ENCODE peak calls at places on chromosomes 3 and 15, in seven cellular contexts. C is AG04450, Y is AG10803, V is fibroblast of pulmonary artery, A is ovary, I is HL-60, N is tibial artery. Z is an unnamed sample.

GRCh38 chr3:136292500-136292899 is 42.4 kb downstream of the PCCB start:
- DNase-seq in N (no peak), C (no peak), I (no peak), Y (no peak), A (no peak), V (no peak), Z (no peak)

GRCh38 chr15:43974852-43975251 is 148.1 kb downstream of the WDR76 start:
- DNase-seq in V (no peak), C (no peak), Y (no peak), A (no peak), N (no peak), I (no peak), Z (no peak)

GRCh38 chr15:32030795-32031194 is 480 bp downstream of the CHRNA7 start:
- DNase-seq in N (no peak), V (no peak), I (no peak), A (no peak), C (no peak), Y (no peak), Z (no peak)

GRCh38 chr3:178859386-178859785 is 212.2 kb downstream of the ZMAT3 start:
- DNase-seq in N (no peak), A (no peak), C (no peak), I (no peak), V (no peak), Y (no peak), Z (no peak)

GRCh38 chr3:69326821-69327433 is 59.0 kb downstream of the FRMD4B start:
- DNase-seq in I (no peak), Y (no peak), V (no peak), A (no peak), N (no peak), C (no peak), Z (no peak)

GRCh38 chr15:62799919-62800318 is 242.6 kb upstream of the TPM1 start:
- DNase-seq in Y (no peak), A (peak), I (no peak), V (no peak), N (no peak), C (no peak), Z (no peak)

GRCh38 chr15:48641416-48641815 is 4.1 kb downstream of the FBN1 start:
- DNase-seq in I (no peak), C (no peak), N (no peak), V (peak), A (no peak), Y (no peak), Z (no peak)

GRCh38 chr3:36319683-36320082 is 60.6 kb upstream of the STAC start:
- DNase-seq in C (no peak), N (no peak), V (no peak), I (no peak), A (no peak), Y (no peak), Z (no peak)

GRCh38 chr3:66808891-66809578 is 189.1 kb upstream of the KBTBD8 start:
- DNase-seq in I (no peak), N (no peak), V (no peak), A (no peak), C (no peak), Y (no peak), Z (no peak)

GRCh38 chr15:39431371-39431770 is 149.5 kb upstream of the THBS1 start:
- DNase-seq in V (no peak), A (no peak), N (no peak), C (no peak), Y (peak), I (no peak), Z (no peak)

GRCh38 chr15:64559243-64559642 is 98.9 kb downstream of the ZNF609 start:
- DNase-seq in N (no peak), C (no peak), A (no peak), Y (no peak), V (no peak), I (no peak), Z (no peak)

GRCh38 chr3:184005981-184006507 is 11.6 kb downstream of the ABCC5 start:
- DNase-seq in I (no peak), V (peak), A (peak), Y (peak), C (no peak), N (peak), Z (no peak)

GRCh38 chr15:51736646-51737537 is 563 bp downstream of the LYSMD2 start:
- DNase-seq in N (peak), Y (no peak), I (no peak), A (peak), V (no peak), C (no peak), Z (no peak)

GRCh38 chr3:194281766-194282165 is 69.4 kb downstream of the CPN2 start:
- DNase-seq in A (no peak), C (no peak), V (no peak), N (peak), I (no peak), Y (no peak), Z (no peak)

GRCh38 chr3:189839576-189839975 is 208.4 kb downstream of the TP63 start:
- DNase-seq in V (peak), C (no peak), I (peak), N (no peak), A (no peak), Y (peak), Z (peak)

GRCh38 chr3:167109746-167110145 is 270.4 kb downstream of the ZBBX start:
- DNase-seq in N (no peak), A (no peak), Y (no peak), V (no peak), I (no peak), C (no peak), Z (no peak)

GRCh38 chr15:90402806-90403205 is 14.8 kb downstream of the IQGAP1 start:
- DNase-seq in A (no peak), C (no peak), N (no peak), Y (no peak), I (no peak), V (no peak), Z (no peak)

GRCh38 chr3:120095226-120096165 is 1.2 kb upstream of the GSK3B start:
- DNase-seq in N (peak), C (peak), A (peak), V (peak), I (peak), Y (peak), Z (peak)

GRCh38 chr15:83709813-83710212 is 55.9 kb downstream of the ADAMTSL3 start:
- DNase-seq in N (no peak), C (no peak), A (no peak), I (no peak), V (no peak), Y (no peak), Z (no peak)

GRCh38 chr15:98881526-98882517 is 125.8 kb downstream of the PGPEP1L start:
- DNase-seq in Y (peak), V (peak), N (no peak), I (peak), C (no peak), A (no peak), Z (peak)

GRCh38 chr15:87227846-87228245 is 1028.7 kb downstream of the NTRK3 start:
- DNase-seq in C (peak), A (no peak), Y (peak), V (peak), I (no peak), N (no peak), Z (no peak)

GRCh38 chr3:131091768-131092167 is 65.1 kb downstream of the NEK11 start:
- DNase-seq in C (no peak), A (no peak), N (no peak), Y (peak), V (no peak), I (no peak), Z (no peak)

GRCh38 chr15:101145362-101145761 is 106.5 kb downstream of the CHSY1 start:
- DNase-seq in N (no peak), C (no peak), I (no peak), Y (no peak), V (no peak), A (no peak), Z (no peak)

GRCh38 chr3:129389572-129389937 is 38.9 kb downstream of the EFCAB12 start:
- DNase-seq in I (no peak), Y (no peak), C (no peak), A (no peak), N (no peak), V (no peak), Z (no peak)

GRCh38 chr15:58332676-58333400 is 99.0 kb upstream of the LIPC start:
- DNase-seq in I (no peak), Y (peak), A (no peak), N (no peak), V (peak), C (peak), Z (peak)

GRCh38 chr15:45704329-45705249 is 69.8 kb downstream of the SQOR start:
- DNase-seq in C (no peak), N (no peak), I (no peak), A (no peak), Y (no peak), V (peak), Z (no peak)

GRCh38 chr3:113897373-113897777 is 50.4 kb upstream of the ZDHHC23 start:
- DNase-seq in Y (no peak), C (no peak), I (no peak), A (no peak), V (no peak), N (no peak), Z (no peak)

GRCh38 chr3:113894927-113895326 is 52.9 kb upstream of the ZDHHC23 start:
- DNase-seq in A (no peak), Y (no peak), I (no peak), N (no peak), V (no peak), C (no peak), Z (no peak)

GRCh38 chr3:113895964-113896363 is 51.8 kb upstream of the ZDHHC23 start:
- DNase-seq in I (no peak), V (no peak), A (no peak), Y (no peak), C (no peak), N (no peak), Z (no peak)

GRCh38 chr3:113898892-113899291 is 48.9 kb upstream of the ZDHHC23 start:
- DNase-seq in Y (peak), A (no peak), N (no peak), V (peak), C (no peak), I (peak), Z (peak)

DNA sequence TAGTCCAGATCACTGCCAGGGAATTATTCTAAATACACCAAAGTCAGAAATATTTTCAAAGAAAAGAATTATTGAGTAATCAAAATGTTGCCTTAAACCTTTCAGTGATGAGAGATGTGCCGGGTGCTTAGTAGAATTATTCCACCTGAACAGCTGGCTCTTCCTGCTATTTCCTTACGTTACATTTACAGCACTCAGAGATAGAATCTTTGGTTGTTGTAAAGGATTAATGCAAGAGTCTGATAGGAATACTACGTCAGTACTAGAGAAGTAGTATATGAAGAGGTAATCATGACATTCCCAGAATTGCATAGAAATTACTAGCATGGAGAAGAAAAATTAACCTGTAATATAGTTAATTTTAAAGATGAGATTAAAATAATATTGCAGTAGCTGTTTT is 50.9 kb upstream of the ZDHHC23 start:
- DNase-seq in Y (no peak), N (no peak), A (no peak), V (no peak), I (no peak), C (no peak), Z (no peak)
- H3K4me3 ChIP-seq in Y (no peak), N (no peak), A (no peak), V (no peak), I (no peak), C (no peak), Z (no peak)

DNA sequence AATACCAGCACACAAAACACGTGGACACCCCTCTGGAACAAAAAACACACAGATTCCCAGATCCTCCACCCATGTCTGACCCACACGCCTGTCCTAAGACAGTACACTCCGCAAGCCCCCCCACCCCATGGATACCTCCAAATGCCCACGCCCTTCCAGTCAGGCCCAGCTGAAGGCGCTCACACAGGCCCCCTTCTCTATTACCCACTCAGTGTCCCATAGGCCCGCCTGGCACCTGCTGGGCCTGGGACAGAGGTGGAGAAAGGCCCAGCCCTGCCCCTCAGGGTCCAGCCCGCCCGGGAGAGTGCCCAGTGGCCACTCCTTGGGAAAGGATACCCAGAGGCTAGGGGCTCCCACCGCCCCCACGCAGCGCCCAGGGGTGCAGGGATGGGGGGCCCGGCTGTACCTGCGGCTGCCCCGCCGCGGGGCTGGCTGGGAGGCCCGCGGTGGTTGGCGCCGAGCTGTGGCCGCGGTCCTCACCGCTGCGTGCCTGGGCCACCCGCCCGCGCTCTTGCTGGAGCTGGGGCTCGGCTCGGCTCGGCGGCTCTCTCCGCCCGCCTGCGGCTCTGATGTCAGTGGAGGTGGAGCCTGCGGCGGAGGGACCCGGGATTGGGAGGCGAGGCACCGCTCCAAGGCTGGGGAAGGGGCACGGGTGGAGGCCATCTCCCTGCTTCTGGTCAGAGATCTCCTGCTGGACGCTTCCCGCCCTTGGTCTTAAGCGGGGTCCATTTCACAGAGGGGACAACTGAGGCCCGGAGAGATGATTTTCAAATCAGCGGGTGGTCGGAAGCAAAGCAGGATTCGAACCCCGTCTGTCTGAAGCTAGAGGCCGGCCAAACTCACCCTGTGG is at the start of gene CAMK1:
- DNase-seq in C (no peak), A (peak), N (peak), I (no peak), V (peak), Y (peak), Z (peak)
- H3K4me3 ChIP-seq in C (peak), A (peak), N (peak), I (peak), V (peak), Y (peak), Z (peak)

DNA sequence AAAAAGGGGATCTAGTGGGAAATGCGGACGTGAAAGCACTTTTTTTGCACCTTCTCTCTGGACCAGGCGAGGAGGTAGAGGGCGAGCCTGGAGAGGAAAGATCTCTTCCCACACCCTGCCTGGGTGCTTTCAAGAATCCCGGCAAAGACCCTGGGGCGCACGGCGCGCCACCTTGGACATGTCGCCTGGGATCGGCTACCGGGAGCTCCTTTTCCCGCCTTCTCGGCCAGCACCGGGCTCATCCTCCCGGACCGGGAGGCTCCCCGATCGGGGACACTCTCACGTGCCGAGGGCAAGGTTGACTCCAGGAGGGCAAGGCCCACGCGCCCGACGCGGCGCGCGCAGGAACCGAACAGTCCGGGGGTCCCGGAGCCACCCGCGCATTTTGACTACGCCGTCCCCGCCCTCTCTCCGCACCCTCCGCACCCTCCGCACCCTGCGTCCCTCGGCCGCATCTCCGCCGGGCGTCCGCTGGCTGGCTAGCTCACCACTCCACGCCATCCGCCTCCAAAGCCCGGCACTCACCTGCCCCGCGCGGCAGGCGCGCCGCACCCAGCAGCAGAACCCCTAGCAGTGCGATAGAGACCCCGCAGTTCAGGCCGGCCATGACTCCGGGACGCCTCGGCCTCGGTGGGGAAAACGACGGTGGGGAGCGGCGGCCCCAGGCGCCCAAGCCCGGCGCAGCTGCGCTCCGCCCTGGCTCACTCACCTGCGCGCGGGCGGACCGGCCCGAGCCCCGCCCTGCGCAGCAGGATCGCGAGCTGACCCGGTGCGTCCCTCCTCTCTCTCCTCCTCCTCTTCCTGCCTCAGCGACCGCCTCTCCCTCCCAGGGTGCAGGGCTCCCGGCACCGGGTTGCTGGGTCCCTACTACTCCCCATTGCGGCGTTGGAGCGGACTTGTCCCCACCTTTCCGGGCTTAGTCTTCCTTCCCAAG is at the start of gene CDCP1:
- DNase-seq in I (no peak), A (no peak), V (no peak), N (no peak), Y (no peak), C (no peak), Z (no peak)
- H3K4me3 ChIP-seq in I (peak), A (peak), V (peak), N (peak), Y (peak), C (peak), Z (peak)

GRCh38 chr3:156207802-156208685 is 87.7 kb downstream of the KCNAB1 start:
- DNase-seq in V (no peak), I (no peak), Y (peak), N (no peak), A (no peak), C (peak), Z (peak)
- H3K4me3 ChIP-seq in V (no peak), I (no peak), Y (peak), N (no peak), A (no peak), C (no peak), Z (no peak)

DNA sequence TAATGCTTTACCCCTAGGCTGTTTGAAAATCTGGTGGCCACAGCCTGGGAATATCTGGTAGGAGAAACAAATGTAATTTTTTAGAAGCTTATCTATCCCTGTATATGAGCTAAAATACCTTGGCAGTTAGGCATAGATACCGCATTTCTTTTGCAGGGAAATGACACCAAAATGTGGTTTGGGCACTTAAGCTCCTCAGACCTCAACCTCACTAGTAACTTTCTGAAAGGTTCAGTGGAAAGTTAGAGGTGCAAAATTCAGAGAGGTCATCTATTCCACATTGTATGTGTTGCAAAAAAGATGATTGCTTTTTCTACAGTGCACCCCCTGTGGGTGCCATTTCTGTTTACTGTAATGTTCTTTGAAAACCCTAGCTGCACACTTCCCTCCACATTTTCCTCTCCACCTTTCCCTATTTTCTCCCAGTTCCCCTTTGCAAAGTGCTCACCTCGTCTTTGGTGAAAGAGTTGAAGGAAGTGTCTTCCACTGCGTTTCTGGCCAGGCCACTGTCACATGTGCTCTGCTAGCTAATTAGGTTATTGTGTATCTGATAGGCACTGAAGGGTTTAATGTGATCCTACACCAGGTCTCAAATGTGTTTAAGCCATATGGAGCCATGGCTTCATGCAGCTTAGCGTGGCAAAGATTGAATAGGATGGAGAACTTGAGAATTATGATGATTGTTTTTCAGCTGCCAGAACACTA is 1.3 kb downstream of the SACM1L start:
- DNase-seq in C (no peak), A (no peak), I (peak), N (no peak), Y (no peak), V (no peak), Z (no peak)
- H3K4me3 ChIP-seq in C (peak), A (peak), I (peak), N (peak), Y (peak), V (peak), Z (peak)

GRCh38 chr15:41932511-41932910 is 38.7 kb upstream of the SPTBN5 start:
- DNase-seq in V (no peak), I (no peak), A (peak), Y (no peak), C (no peak), N (peak), Z (no peak)

GRCh38 chr15:41932939-41933725 is 39.2 kb downstream of the EHD4 start:
- DNase-seq in A (no peak), N (peak), C (no peak), V (no peak), Y (no peak), I (no peak), Z (no peak)

GRCh38 chr15:41932101-41932500 is 38.2 kb upstream of the SPTBN5 start:
- DNase-seq in V (no peak), N (peak), I (no peak), Y (no peak), A (peak), C (no peak), Z (no peak)

GRCh38 chr15:41934843-41935242 is 37.5 kb downstream of the EHD4 start:
- DNase-seq in Y (no peak), C (no peak), I (no peak), N (peak), A (no peak), V (no peak), Z (no peak)

DNA sequence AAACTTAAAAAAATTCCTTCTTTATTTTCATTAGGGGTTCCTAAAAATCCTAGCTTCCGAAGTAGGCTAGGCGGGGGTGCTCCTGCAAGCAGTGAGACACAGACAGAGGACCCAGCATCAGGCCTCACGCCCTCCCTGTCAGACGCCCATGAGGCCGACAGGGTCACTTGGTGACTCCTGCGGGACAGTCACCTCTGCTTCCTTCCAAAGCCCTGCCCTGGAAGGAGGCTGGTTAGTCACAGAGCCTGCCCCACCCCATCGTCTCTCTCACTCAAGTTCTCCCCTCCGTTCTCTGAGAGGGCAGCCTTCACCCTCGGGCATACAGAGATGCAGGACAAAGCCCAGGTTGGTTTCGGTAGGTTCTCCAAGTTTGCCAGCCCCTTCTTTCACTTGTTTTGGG is 38.6 kb downstream of the EHD4 start:
- DNase-seq in C (no peak), N (peak), A (no peak), I (no peak), Y (no peak), V (no peak), Z (no peak)
- H3K4me3 ChIP-seq in C (no peak), N (no peak), A (no peak), I (no peak), Y (no peak), V (no peak), Z (no peak)